ENCODE peak calls at places on chromosomes 2 and 18, in nine cellular contexts. E is neural progenitor cell; N is CD8-positive, alpha-beta memory T cell; K is GM23338; I is IMR-90; G is MM.1S; L is PC-9; R is brain microvascular endothelial cell; W is pancreas. D is an unnamed sample. For H3K36me3, the result is how much of the 10 kb centered on the place peaks cover.

GRCh38 chr2:205024822-205025518 is 479.7 kb downstream of the PARD3B start:
- DNase-seq in E (no peak), N (no peak), K (no peak), I (peak), G (no peak), L (peak), R (peak), W (no peak), D (no peak)

GRCh38 chr2:19068206-19068605 is 290.2 kb downstream of the OSR1 start:
- DNase-seq in E (no peak), N (no peak), K (no peak), I (no peak), G (no peak), L (no peak), R (no peak), W (no peak), D (no peak)

GRCh38 chr2:36708119-36708741 is 11.7 kb downstream of the VIT start:
- DNase-seq in E (no peak), N (no peak), K (no peak), I (peak), G (no peak), L (peak), R (peak), W (no peak), D (no peak)

GRCh38 chr2:42809876-42810125 is 17.4 kb upstream of the HAAO start:
- DNase-seq in E (peak), N (no peak), K (peak), I (peak), G (peak), L (peak), R (peak), W (peak), D (no peak)

GRCh38 chr2:201890447-201890846 is 84.1 kb downstream of the CDK15 start:
- DNase-seq in E (no peak), N (no peak), K (no peak), I (peak), G (no peak), L (no peak), R (no peak), W (no peak), D (no peak)

GRCh38 chr2:236352761-236353593 is 88.8 kb upstream of the ASB18 start:
- DNase-seq in E (peak), N (peak), K (peak), I (peak), G (peak), L (peak), R (peak), W (no peak), D (no peak)

GRCh38 chr2:107595749-107596148 is 230.9 kb upstream of the RGPD4 start:
- DNase-seq in E (no peak), N (no peak), K (peak), I (peak), G (no peak), L (no peak), R (peak), W (no peak), D (no peak)

GRCh38 chr2:186058604-186059003 is 320.0 kb downstream of the FSIP2 start:
- DNase-seq in E (peak), N (no peak), K (peak), I (peak), G (no peak), L (no peak), R (no peak), W (no peak), D (no peak)

GRCh38 chr2:215899111-215900074 is 114.0 kb downstream of the MREG start:
- DNase-seq in E (no peak), N (no peak), K (no peak), I (peak), G (no peak), L (no peak), R (no peak), W (no peak), D (no peak)

GRCh38 chr2:8314063-8314462 is 367.8 kb upstream of the ID2 start:
- DNase-seq in E (no peak), N (no peak), K (no peak), I (no peak), G (no peak), L (no peak), R (no peak), W (no peak), D (no peak)

GRCh38 chr2:113156278-113157107 is 17.3 kb upstream of the PSD4 start:
- DNase-seq in E (no peak), N (no peak), K (peak), I (no peak), G (no peak), L (no peak), R (no peak), W (no peak), D (no peak)

GRCh38 chr2:182509231-182509630 is 82.4 kb upstream of the PDE1A start:
- DNase-seq in E (no peak), N (no peak), K (no peak), I (no peak), G (no peak), L (no peak), R (no peak), W (no peak), D (no peak)

GRCh38 chr2:196431957-196432356 is 207.6 kb upstream of the CCDC150 start:
- DNase-seq in E (peak), N (no peak), K (peak), I (peak), G (peak), L (no peak), R (no peak), W (no peak), D (no peak)

GRCh38 chr2:65722028-65722427 is 289.6 kb upstream of the SPRED2 start:
- DNase-seq in E (peak), N (no peak), K (peak), I (peak), G (no peak), L (no peak), R (peak), W (peak), D (no peak)

GRCh38 chr2:174454566-174454965 is 32.3 kb downstream of the GPR155 start:
- DNase-seq in E (no peak), N (no peak), K (no peak), I (no peak), G (no peak), L (no peak), R (no peak), W (no peak), D (no peak)

GRCh38 chr2:224319756-224320155 is 82.2 kb downstream of the FAM124B start:
- DNase-seq in E (no peak), N (no peak), K (no peak), I (no peak), G (no peak), L (no peak), R (no peak), W (no peak), D (no peak)

GRCh38 chr18:6221602-6222014 is 193.1 kb downstream of the L3MBTL4 start:
- DNase-seq in E (no peak), N (no peak), K (no peak), I (no peak), G (no peak), L (no peak), R (no peak), W (no peak), D (no peak)

GRCh38 chr2:190986221-190986953 is 27.6 kb downstream of the STAT1 start:
- DNase-seq in E (no peak), N (peak), K (no peak), I (no peak), G (no peak), L (no peak), R (no peak), W (no peak), D (no peak)
- H3K36me3 ChIP-seq in E (under half), N (half or more), K (under half), I (half or more), G (under half), L (under half), R (half or more), W (half or more), D (half or more)

DNA sequence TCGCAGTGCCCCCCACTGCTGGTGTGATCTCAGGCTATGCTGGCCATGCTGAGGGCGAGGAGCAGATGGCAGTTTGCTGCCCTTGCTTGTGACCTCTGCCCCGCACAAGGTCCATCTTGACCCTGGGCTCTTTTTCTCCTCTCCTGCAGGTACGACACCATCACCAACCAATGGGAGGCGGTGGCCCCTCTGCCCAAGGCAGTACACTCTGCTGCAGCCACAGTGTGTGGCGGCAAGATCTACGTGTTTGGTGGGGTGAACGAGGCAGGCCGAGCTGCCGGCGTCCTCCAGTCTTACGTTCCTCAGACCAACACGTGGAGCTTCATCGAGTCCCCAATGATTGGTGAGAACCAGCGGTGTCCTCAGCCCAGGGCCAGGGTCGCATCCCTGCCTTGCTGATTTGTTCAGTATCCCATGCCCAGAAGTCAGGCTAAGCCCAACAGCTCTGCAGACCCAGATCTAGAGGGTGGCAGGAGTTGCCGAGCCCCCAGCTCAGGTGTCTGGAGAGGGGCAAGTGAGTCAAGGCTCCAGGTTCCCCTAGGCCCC is 223.8 kb downstream of the ATAD2B start:
- DNase-seq in E (no peak), N (no peak), K (no peak), I (no peak), G (no peak), L (no peak), R (no peak), W (peak), D (no peak)
- H3K36me3 ChIP-seq in E (under half), N (under half), K (under half), I (under half), G (under half), L (under half), R (under half), W (under half), D (under half)

GRCh38 chr2:96734899-96735585 is 4.8 kb downstream of the LMAN2L start:
- DNase-seq in E (no peak), N (no peak), K (no peak), I (peak), G (no peak), L (no peak), R (no peak), W (no peak), D (no peak)

GRCh38 chr2:96737831-96738230 is 2.0 kb downstream of the LMAN2L start:
- DNase-seq in E (no peak), N (no peak), K (no peak), I (no peak), G (no peak), L (no peak), R (no peak), W (no peak), D (peak)

GRCh38 chr2:96739633-96740428 is at the start of gene LMAN2L:
- DNase-seq in E (peak), N (peak), K (peak), I (peak), G (peak), L (peak), R (peak), W (peak), D (peak)

GRCh38 chr2:96739051-96739632 is 722 bp downstream of the LMAN2L start:
- DNase-seq in E (no peak), N (no peak), K (no peak), I (no peak), G (no peak), L (no peak), R (no peak), W (no peak), D (no peak)

GRCh38 chr2:96737251-96737650 is 2.6 kb downstream of the LMAN2L start:
- DNase-seq in E (no peak), N (no peak), K (no peak), I (no peak), G (no peak), L (no peak), R (no peak), W (no peak), D (no peak)
- H3K36me3 ChIP-seq in E (under half), N (under half), K (under half), I (under half), G (under half), L (under half), R (under half), W (under half), D (under half)

DNA sequence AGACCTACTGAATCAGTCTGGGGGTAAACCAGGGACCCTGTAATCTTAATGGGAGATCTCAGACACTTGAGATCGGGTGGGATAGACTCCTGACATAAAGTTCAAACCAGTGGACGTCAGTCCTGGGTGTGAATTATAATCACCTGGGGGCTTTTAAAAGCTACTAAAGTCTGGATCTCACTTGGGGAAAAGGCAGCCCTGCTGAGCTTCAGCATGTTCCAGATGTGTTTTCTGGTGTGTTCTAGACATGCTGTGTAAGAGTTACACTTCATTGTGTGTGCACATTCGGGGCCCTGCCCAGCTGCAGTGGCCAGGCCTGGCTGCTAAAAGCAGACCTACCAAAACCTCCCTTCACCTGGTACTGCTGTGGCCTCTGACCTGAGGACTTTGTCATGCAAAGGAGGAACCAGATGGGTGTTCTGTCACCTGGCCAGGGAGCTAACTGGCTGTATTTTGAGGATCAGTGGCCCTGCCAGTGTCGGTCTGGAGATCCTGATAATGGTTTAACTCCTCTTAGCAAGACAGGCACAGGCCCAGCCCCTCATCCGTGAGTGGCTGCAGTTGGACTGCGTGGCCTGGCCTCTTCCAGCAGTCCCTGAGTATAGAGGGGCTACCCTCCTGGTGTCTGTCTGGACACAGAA is 10.6 kb downstream of the RRM2 start:
- DNase-seq in E (no peak), N (no peak), K (peak), I (no peak), G (no peak), L (no peak), R (no peak), W (no peak), D (no peak)
- H3K36me3 ChIP-seq in E (under half), N (under half), K (under half), I (under half), G (under half), L (under half), R (under half), W (under half), D (under half)

GRCh38 chr2:64634338-64635267 is 19.1 kb downstream of the SERTAD2 start:
- DNase-seq in E (no peak), N (no peak), K (no peak), I (peak), G (no peak), L (no peak), R (no peak), W (no peak), D (no peak)
- H3K36me3 ChIP-seq in E (under half), N (under half), K (under half), I (under half), G (under half), L (under half), R (under half), W (under half), D (under half)

DNA sequence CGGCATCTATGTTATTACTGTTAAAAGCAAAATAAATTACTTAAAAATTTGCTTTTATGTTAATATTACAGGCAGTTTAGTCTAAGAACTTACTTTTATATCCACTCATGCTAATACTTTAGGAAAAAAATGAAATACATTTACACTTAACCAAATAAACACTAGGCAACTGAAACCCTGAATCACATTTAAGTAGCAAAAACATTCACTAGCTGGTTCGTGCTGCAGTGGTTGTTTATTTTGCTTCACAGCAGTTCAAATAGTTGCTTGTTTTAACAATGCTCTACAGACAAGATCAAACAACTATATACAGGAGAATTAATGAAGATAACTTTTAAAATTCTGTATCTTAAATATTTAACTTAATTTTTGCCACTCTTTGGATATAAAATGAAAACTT is 60.8 kb downstream of the ABCG8 start:
- DNase-seq in E (no peak), N (no peak), K (no peak), I (peak), G (no peak), L (no peak), R (no peak), W (no peak), D (no peak)
- H3K36me3 ChIP-seq in E (under half), N (under half), K (under half), I (under half), G (under half), L (half or more), R (under half), W (under half), D (half or more)

DNA sequence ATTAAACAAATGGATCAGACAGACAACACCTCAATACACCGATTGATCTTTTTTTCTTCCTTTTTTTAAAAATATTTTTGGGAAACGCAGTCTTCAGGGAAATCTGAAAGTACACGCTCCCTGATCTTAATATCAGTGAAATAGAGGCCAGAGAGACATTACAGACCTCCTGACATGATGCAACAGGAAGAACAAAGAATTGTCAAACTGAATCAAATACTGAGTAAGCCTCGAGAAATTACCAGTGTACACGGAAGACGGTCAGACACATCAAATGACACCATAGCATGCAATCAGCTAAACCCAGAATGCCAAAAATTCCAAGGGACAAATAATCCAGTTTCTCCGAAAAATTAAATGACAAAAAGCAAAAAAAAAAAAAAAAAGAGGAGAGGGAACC is 80.2 kb upstream of the NFU1 start:
- DNase-seq in E (no peak), N (no peak), K (no peak), I (peak), G (no peak), L (no peak), R (no peak), W (no peak), D (no peak)
- H3K36me3 ChIP-seq in E (under half), N (half or more), K (under half), I (under half), G (under half), L (under half), R (under half), W (under half), D (half or more)

DNA sequence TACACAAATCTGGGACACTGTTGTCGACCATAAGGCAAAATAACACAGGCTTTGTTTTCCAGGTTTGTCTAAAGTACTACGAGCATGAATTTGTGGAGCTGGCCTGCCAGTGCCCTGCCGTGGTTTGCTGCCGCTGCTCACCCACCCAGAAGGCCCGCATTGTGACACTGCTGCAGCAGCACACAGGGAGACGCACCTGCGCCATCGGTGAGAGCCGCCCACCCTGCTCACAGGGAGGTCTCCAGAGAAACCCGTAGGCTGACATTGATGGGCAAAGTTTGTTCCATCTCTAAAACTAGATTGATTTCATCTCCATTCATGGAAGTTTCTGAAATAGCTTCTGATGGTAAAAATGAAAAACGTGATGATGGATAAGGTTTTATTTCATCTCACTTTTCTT is 50.4 kb upstream of the NFATC1 start:
- DNase-seq in E (no peak), N (no peak), K (no peak), I (no peak), G (no peak), L (no peak), R (no peak), W (no peak), D (no peak)
- H3K36me3 ChIP-seq in E (under half), N (under half), K (under half), I (under half), G (under half), L (under half), R (under half), W (under half), D (half or more)

DNA sequence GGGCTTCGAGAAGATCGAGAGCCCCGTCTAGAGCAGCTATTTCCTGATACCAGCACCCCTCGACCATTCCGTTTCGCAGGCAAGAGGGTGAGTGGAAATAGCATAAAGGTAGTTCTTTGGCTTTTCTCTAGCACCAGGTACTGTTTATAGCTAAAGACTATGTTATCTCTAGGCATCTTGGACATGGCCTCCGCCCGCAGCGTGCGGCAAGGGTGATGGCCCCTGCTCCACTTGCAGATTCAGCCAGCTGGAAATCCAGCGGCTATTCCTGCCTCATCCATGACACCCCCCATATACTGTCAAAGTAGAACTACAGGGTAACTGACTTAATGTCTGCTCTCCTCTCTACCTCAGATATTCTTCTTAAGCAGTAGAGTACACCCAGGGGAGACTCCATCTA is 3.3 kb downstream of the AGBL5 start:
- DNase-seq in E (no peak), N (no peak), K (no peak), I (no peak), G (no peak), L (no peak), R (no peak), W (no peak), D (no peak)
- H3K36me3 ChIP-seq in E (under half), N (under half), K (under half), I (under half), G (under half), L (under half), R (under half), W (under half), D (under half)